ENCODE peak calls at places on chromosomes 4 and X, in five cellular contexts. X is BJ, R is neural progenitor cell, S is SK-N-DZ, Y is occipital lobe. C is an unnamed sample.
A peak's percentile ranks its signal among the peaks of the same experiment; 100 is the strongest.

GRCh38 chr4:40843696-40844095 is 93.9 kb downstream of the NSUN7 start:
- DNase-seq in X (no peak), R (peak; percentile 28), S (no peak), Y (no peak), C (no peak)

GRCh38 chr4:21002976-21003375 is 302.7 kb downstream of the PACRGL start:
- DNase-seq in X (no peak), R (no peak), S (no peak), Y (no peak), C (no peak)

GRCh38 chr4:98746936-98747658 is 88.7 kb upstream of the TSPAN5 start:
- DNase-seq in X (no peak), R (peak; percentile 7), S (no peak), Y (no peak), C (no peak)

GRCh38 chr4:15947684-15948083 is 9.1 kb upstream of the FGFBP1 start:
- DNase-seq in X (no peak), R (no peak), S (no peak), Y (no peak), C (no peak)

GRCh38 chr4:6272863-6273660 is 3.4 kb downstream of the WFS1 start:
- DNase-seq in X (peak; percentile 49), R (no peak), S (no peak), Y (no peak), C (peak; percentile 92)

GRCh38 chr4:98682719-98683118 is 24.3 kb upstream of the TSPAN5 start:
- DNase-seq in X (no peak), R (no peak), S (no peak), Y (no peak), C (peak; percentile 68)

GRCh38 chr4:139368990-139369389 is 66.7 kb upstream of the NDUFC1 start:
- DNase-seq in X (no peak), R (no peak), S (no peak), Y (no peak), C (no peak)

GRCh38 chrX:154098551-154098950 is 1.0 kb upstream of the MECP2 start:
- DNase-seq in X (no peak), R (no peak), S (no peak), Y (no peak), C (no peak)

GRCh38 chr4:726235-726787 is 20.7 kb downstream of the PCGF3 start:
- DNase-seq in X (peak; percentile 44), R (no peak), S (no peak), Y (no peak), C (no peak)

GRCh38 chrX:119266364-119266995 is 30.4 kb downstream of the PGRMC1 start:
- DNase-seq in X (no peak), R (peak; percentile 14), S (peak; percentile 5), Y (no peak), C (no peak)

GRCh38 chr4:38583102-38583501 is 80.9 kb upstream of the KLF3 start:
- DNase-seq in X (no peak), R (no peak), S (peak; percentile 31), Y (no peak), C (no peak)

GRCh38 chr4:95867919-95868318 is 28.0 kb downstream of the PDHA2 start:
- DNase-seq in X (no peak), R (peak; percentile 36), S (no peak), Y (no peak), C (no peak)

GRCh38 chr4:57190651-57191481 is 80.7 kb upstream of the IGFBP7 start:
- DNase-seq in X (no peak), R (peak; percentile 64), S (peak; percentile 6), Y (no peak), C (peak; percentile 80)

GRCh38 chrX:2324116-2324515 is 176.7 kb downstream of the DHRSX start:
- DNase-seq in X (no peak), R (no peak), S (no peak), Y (no peak), C (no peak)

GRCh38 chr4:749771-750666 is 44.4 kb downstream of the PCGF3 start:
- DNase-seq in X (no peak), R (no peak), S (no peak), Y (no peak), C (no peak)

GRCh38 chr4:188127157-188127874 is 11.9 kb upstream of the TRIML1 start:
- DNase-seq in X (peak; percentile 53), R (no peak), S (no peak), Y (peak; percentile 30), C (peak; percentile 89)

GRCh38 chr4:81405900-81406401 is 65.8 kb downstream of the RASGEF1B start:
- DNase-seq in X (peak; percentile 9), R (peak; percentile 89), S (peak; percentile 62), Y (no peak), C (no peak)

GRCh38 chrX:93594780-93595179 is 78.6 kb downstream of the NAP1L3 start:
- DNase-seq in X (no peak), R (no peak), S (no peak), Y (no peak), C (no peak)

GRCh38 chr4:154719087-154719486 is 24.7 kb upstream of the LRAT start:
- DNase-seq in X (no peak), R (no peak), S (no peak), Y (no peak), C (no peak)

GRCh38 chr4:185587444-185588161 is 52.3 kb upstream of the PDLIM3 start:
- DNase-seq in X (no peak), R (peak; percentile 66), S (no peak), Y (no peak), C (peak; percentile 76)

GRCh38 chrX:19811807-19812604 is 75.4 kb downstream of the SH3KBP1 start:
- DNase-seq in X (no peak), R (no peak), S (no peak), Y (no peak), C (no peak)

GRCh38 chrX:10677490-10677889 is 57.1 kb upstream of the MID1 start:
- DNase-seq in X (no peak), R (no peak), S (no peak), Y (no peak), C (peak; percentile 57)

GRCh38 chr4:18075823-18076433 is 54.4 kb upstream of the LCORL start:
- DNase-seq in X (no peak), R (peak; percentile 4), S (peak; percentile 47), Y (no peak), C (no peak)

GRCh38 chrX:9785252-9785943 is 831 bp upstream of the SHROOM2 start:
- DNase-seq in X (no peak), R (peak; percentile 44), S (no peak), Y (no peak), C (no peak)

GRCh38 chr4:182680196-182680771 is 236.9 kb downstream of the DCTD start:
- DNase-seq in X (no peak), R (peak; percentile 29), S (no peak), Y (no peak), C (no peak)

GRCh38 chrX:43333543-43333942 is 322.6 kb upstream of the MAOA start:
- DNase-seq in X (no peak), R (no peak), S (no peak), Y (no peak), C (no peak)

GRCh38 chrX:43349363-43349762 is 306.7 kb upstream of the MAOA start:
- DNase-seq in X (no peak), R (peak; percentile 62), S (peak; percentile 24), Y (no peak), C (peak; percentile 68)